ENCODE peak calls at places on chromosomes 1 and 21, in four cellular contexts. One of them, this sample, is unnamed.

GRCh38 chr1:205588691-205589445 is 42.9 kb downstream of the ELK4 start:
- DNase-seq in K562: peak
- DNase-seq in GM12878: no peak
- DNase-seq in HepG2: peak
- DNase-seq in this sample: peak

GRCh38 chr1:212430416-212430815 is 2.3 kb upstream of the NENF start:
- DNase-seq in K562: no peak
- DNase-seq in HepG2: no peak
- DNase-seq in GM12878: no peak
- DNase-seq in this sample: no peak

GRCh38 chr21:15224346-15225086 is 159.7 kb upstream of the NRIP1 start:
- DNase-seq in K562: no peak
- DNase-seq in GM12878: no peak
- DNase-seq in HepG2: no peak
- DNase-seq in this sample: no peak

GRCh38 chr21:45886610-45887026 is 95.0 kb upstream of the COL6A1 start:
- DNase-seq in HepG2: no peak
- DNase-seq in GM12878: no peak
- DNase-seq in K562: no peak
- DNase-seq in this sample: no peak

GRCh38 chr1:110056776-110057175 is 13.7 kb downstream of the ALX3 start:
- DNase-seq in HepG2: no peak
- DNase-seq in GM12878: no peak
- DNase-seq in K562: no peak
- DNase-seq in this sample: no peak

GRCh38 chr1:248849637-248850036 is 9.2 kb downstream of the ZNF692 start:
- DNase-seq in GM12878: no peak
- DNase-seq in K562: no peak
- DNase-seq in HepG2: no peak
- DNase-seq in this sample: no peak

GRCh38 chr1:21775985-21776562 is 6.9 kb downstream of the USP48 start:
- DNase-seq in GM12878: no peak
- DNase-seq in K562: no peak
- DNase-seq in HepG2: peak
- DNase-seq in this sample: no peak

GRCh38 chr1:193471981-193472380 is 285.6 kb upstream of the B3GALT2 start:
- DNase-seq in K562: no peak
- DNase-seq in GM12878: no peak
- DNase-seq in HepG2: no peak
- DNase-seq in this sample: no peak

GRCh38 chr1:161047436-161048420 is 2.0 kb upstream of the USF1 start:
- DNase-seq in K562: no peak
- DNase-seq in HepG2: no peak
- DNase-seq in GM12878: no peak
- DNase-seq in this sample: no peak

GRCh38 chr1:91548382-91549040 is 47.9 kb downstream of the CDC7 start:
- DNase-seq in K562: no peak
- DNase-seq in HepG2: no peak
- DNase-seq in GM12878: no peak
- DNase-seq in this sample: no peak

GRCh38 chr1:118983558-118984021 is 4.6 kb downstream of the TBX15 start:
- DNase-seq in GM12878: no peak
- DNase-seq in K562: no peak
- DNase-seq in HepG2: no peak
- DNase-seq in this sample: no peak

GRCh38 chr1:232385221-232385620 is 244.7 kb downstream of the SIPA1L2 start:
- DNase-seq in GM12878: no peak
- DNase-seq in K562: no peak
- DNase-seq in HepG2: no peak
- DNase-seq in this sample: no peak

GRCh38 chr1:165793951-165794350 is 25.3 kb upstream of the TMCO1 start:
- DNase-seq in HepG2: no peak
- DNase-seq in GM12878: no peak
- DNase-seq in K562: no peak
- DNase-seq in this sample: no peak

GRCh38 chr1:97277891-97278662 is 556.5 kb downstream of the PTBP2 start:
- DNase-seq in HepG2: no peak
- DNase-seq in K562: no peak
- DNase-seq in GM12878: no peak
- DNase-seq in this sample: no peak

DNA sequence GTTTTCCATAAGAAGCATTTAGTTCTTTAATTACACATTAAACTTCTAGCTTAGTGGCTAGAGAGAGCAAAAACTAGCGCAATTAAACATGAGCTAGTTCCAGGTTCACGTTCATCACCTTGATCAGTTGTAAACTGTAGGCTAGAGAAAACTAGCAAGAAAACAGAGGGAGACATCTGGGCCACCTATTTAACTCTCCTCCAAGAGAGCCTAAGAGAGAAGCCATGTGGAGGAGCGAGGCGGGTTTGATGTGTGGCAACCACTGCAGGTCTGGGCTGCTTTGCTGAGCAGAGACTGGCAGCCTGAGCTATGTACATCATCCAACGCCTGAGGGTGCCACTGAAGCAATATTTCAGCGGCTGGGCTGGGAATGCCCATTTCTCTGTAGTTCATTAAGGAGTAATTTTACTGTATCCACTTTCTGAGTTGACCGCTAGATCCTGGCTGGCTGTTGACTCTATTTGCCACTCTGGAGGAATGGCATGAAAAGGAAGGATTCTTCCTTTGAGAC is 252.9 kb downstream of the DYRK1A start:
- DNase-seq in GM12878: no peak
- DNase-seq in HepG2: no peak
- DNase-seq in K562: no peak
- DNase-seq in this sample: no peak
- TF ChIP-seq FOXK2 in GM12878: no peak
- TF ChIP-seq FOXK2 in HepG2: no peak
- TF ChIP-seq FOXK2 in K562: no peak
- TF ChIP-seq FOXK2 in this sample: no peak

GRCh38 chr1:150051089-150051373 is 16.5 kb upstream of the VPS45 start:
- DNase-seq in GM12878: no peak
- DNase-seq in HepG2: no peak
- DNase-seq in K562: no peak
- DNase-seq in this sample: no peak

GRCh38 chr1:150049926-150050325 is 17.6 kb upstream of the VPS45 start:
- DNase-seq in HepG2: no peak
- DNase-seq in K562: no peak
- DNase-seq in GM12878: no peak
- DNase-seq in this sample: no peak

GRCh38 chr1:150056407-150056806 is 11.2 kb upstream of the VPS45 start:
- DNase-seq in GM12878: no peak
- DNase-seq in HepG2: no peak
- DNase-seq in K562: no peak
- DNase-seq in this sample: no peak

DNA sequence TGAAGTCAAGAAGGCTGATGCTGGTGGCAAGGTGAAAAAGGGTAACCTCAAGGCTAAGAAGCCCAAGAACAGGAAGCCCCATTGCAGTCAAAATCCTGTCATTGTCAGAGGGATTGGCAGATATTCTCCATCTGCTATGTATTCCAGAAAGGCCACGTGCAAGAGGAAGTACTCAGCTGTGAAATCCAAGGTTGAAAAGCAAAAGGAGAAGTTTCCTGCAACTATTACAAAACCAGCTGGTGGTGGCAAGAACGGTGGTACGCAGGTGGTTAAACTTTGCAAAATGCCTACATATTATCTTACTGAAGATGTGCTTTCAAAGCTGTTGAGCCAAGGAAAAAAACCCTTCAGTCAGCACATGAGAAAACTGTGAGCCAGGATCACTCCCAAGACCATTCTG is 13.7 kb upstream of the VPS45 start:
- DNase-seq in K562: no peak
- DNase-seq in GM12878: no peak
- DNase-seq in HepG2: no peak
- DNase-seq in this sample: no peak
- TF ChIP-seq TARDBP in K562: no peak
- TF ChIP-seq TARDBP in GM12878: no peak
- TF ChIP-seq TARDBP in HepG2: no peak
- TF ChIP-seq TARDBP in this sample: no peak

GRCh38 chr1:157585984-157586383 is 11.9 kb downstream of the FCRL4 start:
- DNase-seq in K562: no peak
- DNase-seq in HepG2: no peak
- DNase-seq in GM12878: no peak
- DNase-seq in this sample: no peak

GRCh38 chr1:157580828-157581210 is 17.1 kb downstream of the FCRL4 start:
- DNase-seq in K562: no peak
- DNase-seq in GM12878: no peak
- DNase-seq in HepG2: no peak
- DNase-seq in this sample: no peak

GRCh38 chr1:157580179-157580827 is 17.6 kb downstream of the FCRL4 start:
- DNase-seq in GM12878: peak
- DNase-seq in HepG2: peak
- DNase-seq in K562: peak
- DNase-seq in this sample: peak

GRCh38 chr1:157584503-157584902 is 13.4 kb downstream of the FCRL4 start:
- DNase-seq in HepG2: no peak
- DNase-seq in GM12878: no peak
- DNase-seq in K562: no peak
- DNase-seq in this sample: no peak
- TF ChIP-seq FOXM1 in HepG2: no peak
- TF ChIP-seq FOXM1 in GM12878: no peak
- TF ChIP-seq FOXM1 in K562: no peak
- TF ChIP-seq FOXM1 in this sample: no peak

DNA sequence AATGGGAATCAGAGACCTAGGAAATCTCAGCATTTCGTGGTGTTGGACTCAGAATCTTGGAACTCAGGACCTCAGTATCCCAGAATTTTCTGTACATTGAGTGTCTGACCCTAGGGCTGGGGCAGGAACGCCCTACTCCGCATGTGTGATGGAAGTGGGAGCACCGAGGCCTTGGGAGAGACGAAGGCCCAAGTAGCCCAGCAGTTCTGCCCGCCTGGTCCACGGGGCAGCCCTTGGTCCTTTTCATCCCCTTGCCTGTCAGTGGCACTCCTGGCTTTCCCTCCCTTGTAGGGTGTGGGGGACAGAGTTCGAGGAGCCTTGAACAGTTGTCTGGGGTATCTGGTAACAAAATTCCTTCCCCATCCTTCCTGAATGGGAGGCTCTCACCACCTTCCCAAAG is 10.2 kb downstream of the A3GALT2 start:
- DNase-seq in HepG2: no peak
- DNase-seq in K562: no peak
- DNase-seq in GM12878: no peak
- DNase-seq in this sample: no peak
- TF ChIP-seq FOXK2 in HepG2: no peak
- TF ChIP-seq FOXK2 in K562: no peak
- TF ChIP-seq FOXK2 in GM12878: no peak
- TF ChIP-seq FOXK2 in this sample: no peak

GRCh38 chr1:23804183-23804582 is 3.6 kb upstream of the GALE start:
- DNase-seq in K562: peak
- DNase-seq in HepG2: no peak
- DNase-seq in GM12878: no peak
- DNase-seq in this sample: no peak
- TF ChIP-seq TARDBP in K562: no peak
- TF ChIP-seq TARDBP in HepG2: no peak
- TF ChIP-seq TARDBP in GM12878: no peak
- TF ChIP-seq TARDBP in this sample: no peak

DNA sequence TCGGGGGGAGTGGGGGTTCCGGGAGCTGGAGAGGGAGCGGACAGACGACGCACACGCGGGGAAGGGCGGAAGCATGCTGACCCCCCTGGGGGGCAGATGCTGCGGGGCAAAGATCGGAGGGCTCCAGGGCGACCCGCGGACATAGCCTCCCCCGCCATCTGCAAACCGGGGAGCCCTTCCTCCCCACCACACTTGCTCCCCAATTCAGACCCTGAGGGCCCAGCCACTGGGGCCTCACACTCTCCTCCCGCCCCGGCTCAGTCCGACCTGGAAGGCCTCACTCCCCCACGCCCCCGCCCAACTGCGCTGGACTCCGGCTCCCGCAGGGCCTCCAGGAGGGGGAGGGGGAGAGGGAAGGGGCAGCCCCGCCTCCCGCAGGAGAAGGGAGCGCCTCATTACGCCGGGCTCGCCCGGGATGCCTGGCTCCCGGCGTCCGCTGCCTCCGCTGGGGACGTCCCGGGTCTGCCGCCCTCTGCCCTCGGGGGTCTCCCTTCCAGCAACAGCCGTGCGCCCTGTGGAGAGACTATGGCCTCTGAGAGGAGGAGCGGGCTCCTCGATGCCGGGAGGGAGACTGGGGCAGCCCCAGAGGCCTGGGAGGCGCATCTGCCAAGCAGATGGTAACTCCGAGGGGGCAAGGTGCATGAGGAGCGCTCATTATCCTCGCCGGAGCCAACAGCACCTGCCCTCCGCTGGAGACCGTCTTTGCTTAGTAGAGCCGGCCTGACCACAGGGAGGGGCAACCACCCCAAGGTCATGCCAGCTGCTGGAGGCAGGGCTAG is 636 bp upstream of the CAMK2N1 start:
- DNase-seq in HepG2: peak
- DNase-seq in GM12878: no peak
- DNase-seq in K562: peak
- DNase-seq in this sample: peak
- TF ChIP-seq FOXM1 in HepG2: no peak
- TF ChIP-seq FOXM1 in GM12878: no peak
- TF ChIP-seq FOXM1 in K562: no peak
- TF ChIP-seq FOXM1 in this sample: no peak

GRCh38 chr1:201711811-201712210 is 117.1 kb upstream of the IPO9 start:
- DNase-seq in K562: no peak
- DNase-seq in GM12878: no peak
- DNase-seq in HepG2: no peak
- DNase-seq in this sample: no peak

GRCh38 chr1:201711101-201711597 is 117.8 kb upstream of the IPO9 start:
- DNase-seq in GM12878: no peak
- DNase-seq in HepG2: no peak
- DNase-seq in K562: no peak
- DNase-seq in this sample: no peak

GRCh38 chr1:201713093-201713810 is 115.7 kb upstream of the IPO9 start:
- DNase-seq in GM12878: no peak
- DNase-seq in HepG2: no peak
- DNase-seq in K562: no peak
- DNase-seq in this sample: peak

GRCh38 chr1:201710632-201711031 is 118.3 kb upstream of the IPO9 start:
- DNase-seq in GM12878: no peak
- DNase-seq in HepG2: no peak
- DNase-seq in K562: no peak
- DNase-seq in this sample: no peak

GRCh38 chr1:201712387-201713092 is 116.4 kb upstream of the IPO9 start:
- DNase-seq in GM12878: no peak
- DNase-seq in K562: no peak
- DNase-seq in HepG2: no peak
- DNase-seq in this sample: no peak
- TF ChIP-seq FOXK2 in GM12878: no peak
- TF ChIP-seq FOXK2 in K562: no peak
- TF ChIP-seq FOXK2 in HepG2: no peak
- TF ChIP-seq FOXK2 in this sample: no peak